ENCODE peak calls at places on chromosome 16, in ten cellular contexts. A, I, Y, Z, J, T, P, F, G and B are unnamed samples.

GRCh38 chr16:89779231-89779912 is 37.1 kb downstream of the FANCA start:
- DNase-seq in A (no peak), I (no peak), Y (no peak), Z (no peak), J (no peak), T (no peak), P (no peak), F (no peak), G (no peak), B (no peak)

GRCh38 chr16:68466174-68466573 is 17.9 kb upstream of the SMPD3 start:
- DNase-seq in A (no peak), I (no peak), Y (no peak), Z (no peak), J (no peak), T (no peak), P (no peak), F (no peak), G (no peak), B (no peak)

GRCh38 chr16:55324491-55325447 is 766 bp downstream of the IRX6 start:
- DNase-seq in A (no peak), I (peak), Y (no peak), Z (no peak), J (no peak), T (no peak), P (no peak), F (no peak), G (no peak), B (no peak)

GRCh38 chr16:85963746-85964370 is 64.9 kb downstream of the IRF8 start:
- DNase-seq in A (no peak), I (no peak), Y (no peak), Z (no peak), J (no peak), T (no peak), P (no peak), F (no peak), G (no peak), B (no peak)

GRCh38 chr16:1530883-1531637 is 2.4 kb upstream of the TMEM204 start:
- DNase-seq in A (no peak), I (no peak), Y (no peak), Z (no peak), J (no peak), T (no peak), P (no peak), F (peak), G (no peak), B (peak)

GRCh38 chr16:51399908-51400670 is 249.0 kb upstream of the SALL1 start:
- DNase-seq in A (no peak), I (no peak), Y (no peak), Z (no peak), J (no peak), T (no peak), P (no peak), F (no peak), G (no peak), B (no peak)

GRCh38 chr16:55035037-55035436 is 104.4 kb downstream of the IRX5 start:
- DNase-seq in A (no peak), I (peak), Y (peak), Z (no peak), J (no peak), T (peak), P (peak), F (no peak), G (no peak), B (no peak)

GRCh38 chr16:89246903-89247733 is 29.6 kb downstream of the ZNF778 start:
- DNase-seq in A (peak), I (peak), Y (peak), Z (peak), J (peak), T (peak), P (peak), F (no peak), G (peak), B (peak)

GRCh38 chr16:56203052-56203451 is 11.8 kb downstream of the GNAO1 start:
- DNase-seq in A (no peak), I (peak), Y (no peak), Z (no peak), J (peak), T (no peak), P (peak), F (no peak), G (no peak), B (no peak)

GRCh38 chr16:64250866-64251265 is 871.0 kb downstream of the CDH11 start:
- DNase-seq in A (no peak), I (no peak), Y (no peak), Z (no peak), J (no peak), T (no peak), P (no peak), F (no peak), G (no peak), B (no peak)

GRCh38 chr16:50301626-50302471 is 35.5 kb downstream of the ADCY7 start:
- DNase-seq in A (no peak), I (no peak), Y (no peak), Z (no peak), J (no peak), T (no peak), P (peak), F (peak), G (peak), B (no peak)

GRCh38 chr16:1278456-1278855 is 22.6 kb downstream of the TPSD1 start:
- DNase-seq in A (no peak), I (peak), Y (no peak), Z (no peak), J (no peak), T (no peak), P (no peak), F (no peak), G (no peak), B (no peak)

GRCh38 chr16:50272687-50273381 is 6.5 kb downstream of the ADCY7 start:
- DNase-seq in A (no peak), I (no peak), Y (no peak), Z (no peak), J (no peak), T (no peak), P (no peak), F (no peak), G (no peak), B (no peak)

GRCh38 chr16:86574646-86575045 is 3.7 kb upstream of the FOXL1 start:
- DNase-seq in A (no peak), I (no peak), Y (no peak), Z (no peak), J (no peak), T (no peak), P (no peak), F (no peak), G (no peak), B (no peak)

GRCh38 chr16:25228372-25228771 is 11.6 kb downstream of the AQP8 start:
- DNase-seq in A (no peak), I (no peak), Y (no peak), Z (no peak), J (no peak), T (no peak), P (no peak), F (no peak), G (no peak), B (no peak)

GRCh38 chr16:56603589-56603988 is 4.8 kb upstream of the MT2A start:
- DNase-seq in A (no peak), I (no peak), Y (no peak), Z (no peak), J (no peak), T (peak), P (peak), F (no peak), G (no peak), B (no peak)

GRCh38 chr16:29850998-29851397 is 12.0 kb downstream of the CDIPT start:
- DNase-seq in A (no peak), I (no peak), Y (no peak), Z (no peak), J (no peak), T (no peak), P (no peak), F (no peak), G (no peak), B (no peak)

GRCh38 chr16:23061669-23062068 is 87.6 kb downstream of the USP31 start:
- DNase-seq in A (no peak), I (no peak), Y (no peak), Z (no peak), J (no peak), T (no peak), P (no peak), F (no peak), G (no peak), B (no peak)

GRCh38 chr16:3578610-3579551 is 1.7 kb upstream of the NLRC3 start:
- DNase-seq in A (no peak), I (no peak), Y (no peak), Z (no peak), J (peak), T (no peak), P (no peak), F (no peak), G (no peak), B (no peak)

GRCh38 chr16:53515259-53515658 is 12.2 kb upstream of the AKTIP start:
- DNase-seq in A (no peak), I (no peak), Y (no peak), Z (no peak), J (no peak), T (no peak), P (no peak), F (no peak), G (no peak), B (no peak)

GRCh38 chr16:12434567-12434966 is 369.1 kb downstream of the CPPED1 start:
- DNase-seq in A (no peak), I (no peak), Y (no peak), Z (no peak), J (no peak), T (no peak), P (no peak), F (no peak), G (no peak), B (no peak)
- TF ChIP-seq CTCF in A (no peak), I (no peak), Y (no peak), Z (no peak), J (no peak), T (no peak), P (no peak), F (no peak), G (no peak), B (no peak)

GRCh38 chr16:80367037-80367658 is 173.6 kb upstream of the DYNLRB2 start:
- DNase-seq in A (no peak), I (no peak), Y (no peak), Z (no peak), J (no peak), T (no peak), P (no peak), F (no peak), G (no peak), B (no peak)
- TF ChIP-seq CTCF in A (no peak), I (no peak), Y (no peak), Z (no peak), J (no peak), T (no peak), P (no peak), F (no peak), G (no peak), B (no peak)

GRCh38 chr16:66167564-66168291 is 198.8 kb upstream of the CDH5 start:
- DNase-seq in A (no peak), I (no peak), Y (no peak), Z (no peak), J (no peak), T (no peak), P (no peak), F (no peak), G (no peak), B (no peak)
- TF ChIP-seq CTCF in A (no peak), I (no peak), Y (no peak), Z (no peak), J (no peak), T (no peak), P (no peak), F (peak), G (peak), B (no peak)

DNA sequence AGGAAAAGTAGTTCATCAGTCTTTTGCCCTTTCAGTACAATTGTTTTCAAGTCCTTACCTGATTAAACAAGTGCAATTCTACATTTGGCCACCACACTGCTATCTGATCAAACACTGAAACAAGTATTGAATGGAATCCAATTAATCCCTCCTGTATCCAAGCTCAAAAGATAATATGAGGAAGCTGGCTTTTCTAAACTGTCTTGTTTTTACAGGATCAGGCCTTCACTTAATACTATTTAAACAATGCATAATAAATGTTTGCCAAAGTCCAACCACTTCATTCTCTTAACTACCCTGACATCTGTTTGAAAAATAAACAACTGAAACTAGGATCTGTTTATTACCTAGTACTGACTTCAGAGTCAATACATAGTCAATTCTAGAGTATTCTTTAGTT is 131.6 kb downstream of the MRTFB start:
- DNase-seq in A (no peak), I (no peak), Y (no peak), Z (no peak), J (no peak), T (no peak), P (no peak), F (no peak), G (peak), B (no peak)
- TF ChIP-seq CTCF in A (peak), I (peak), Y (peak), Z (peak), J (no peak), T (peak), P (no peak), F (no peak), G (no peak), B (peak)

DNA sequence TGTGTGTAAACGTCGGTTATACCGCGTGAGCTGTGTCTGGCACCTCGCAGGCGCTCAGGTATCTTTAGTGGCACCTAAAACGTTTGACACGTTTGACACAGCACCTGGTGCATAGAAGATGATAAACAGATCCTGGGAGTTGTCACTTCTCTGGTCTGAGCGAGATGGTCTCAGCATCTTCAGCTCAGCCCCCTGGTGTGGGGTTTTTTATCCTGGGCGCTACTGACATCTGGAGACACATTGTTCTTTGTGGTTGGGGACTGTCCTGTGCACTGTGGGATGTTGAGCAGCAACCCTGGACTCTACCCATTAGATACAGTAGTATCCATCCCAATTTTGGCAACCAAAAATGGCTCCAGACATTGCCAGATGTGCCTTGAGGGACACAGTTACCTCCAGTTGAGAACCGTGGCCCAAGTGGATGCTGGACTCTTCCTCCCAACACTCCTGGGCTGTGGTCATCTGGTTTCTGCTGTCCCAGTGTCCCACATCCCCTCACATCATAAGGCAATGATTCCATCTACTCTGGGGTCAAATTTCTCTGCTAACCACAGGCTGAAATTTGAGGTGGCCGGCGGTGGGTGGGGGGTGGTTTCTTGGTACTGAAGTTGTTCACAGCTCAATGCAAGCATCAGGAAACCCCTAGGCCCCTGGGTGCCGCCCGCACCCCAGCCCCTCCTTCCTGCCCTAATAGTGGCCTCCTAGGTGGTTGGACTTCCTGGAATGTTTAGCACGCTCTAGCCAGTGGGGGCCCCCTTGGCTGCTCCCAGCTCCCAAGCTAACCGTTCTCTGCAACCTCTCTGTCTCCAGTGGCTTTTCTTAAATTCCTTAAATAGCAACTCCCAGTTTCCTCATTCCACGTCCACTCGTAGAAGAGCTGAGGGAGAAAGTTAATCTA is 124.7 kb downstream of the ABCC1 start:
- DNase-seq in A (no peak), I (no peak), Y (no peak), Z (no peak), J (no peak), T (peak), P (peak), F (peak), G (peak), B (peak)
- TF ChIP-seq CTCF in A (no peak), I (no peak), Y (no peak), Z (no peak), J (no peak), T (no peak), P (no peak), F (peak), G (no peak), B (no peak)